ENCODE peak calls at places on chromosomes 3 and 15, in four cellular contexts. Q, H, N and D are unnamed samples.

GRCh38 chr3:47283596-47284364 is 1.0 kb downstream of the KLHL18 start:
- DNase-seq in N (peak; percentile 18), H (no peak), Q (no peak), D (peak; percentile 21)

GRCh38 chr3:116263842-116264545 is 181.3 kb downstream of the LSAMP start:
- DNase-seq in H (no peak), N (peak; percentile 73), Q (no peak), D (peak; percentile 68)

GRCh38 chr3:161508852-161509477 is 12.4 kb downstream of the OTOL1 start:
- DNase-seq in N (no peak), Q (no peak), H (no peak), D (peak; percentile 28)

GRCh38 chr15:78107471-78107870 is 15.1 kb downstream of the SH2D7 start:
- DNase-seq in H (no peak), Q (no peak), N (no peak), D (no peak)

GRCh38 chr3:135237371-135237770 is 442.3 kb downstream of the EPHB1 start:
- DNase-seq in H (no peak), Q (no peak), N (no peak), D (no peak)

GRCh38 chr15:37219211-37219701 is 118.9 kb upstream of the MEIS2 start:
- DNase-seq in N (no peak), H (no peak), Q (no peak), D (no peak)

GRCh38 chr15:77486542-77487478 is 66.1 kb downstream of the HMG20A start:
- DNase-seq in Q (no peak), H (no peak), N (no peak), D (peak; percentile 45)

GRCh38 chr15:88982304-88982945 is 69.2 kb upstream of the MFGE8 start:
- DNase-seq in Q (no peak), N (peak; percentile 76), H (peak; percentile 88), D (peak; percentile 96)

GRCh38 chr3:71956716-71957115 is 171.8 kb upstream of the PROK2 start:
- DNase-seq in N (no peak), Q (no peak), H (no peak), D (no peak)

GRCh38 chr15:74821091-74821789 is 5.2 kb upstream of the CPLX3 start:
- DNase-seq in N (peak; percentile 11), H (no peak), Q (no peak), D (no peak)

GRCh38 chr15:62254137-62254934 is 89.3 kb upstream of the C2CD4B start:
- DNase-seq in Q (peak; percentile 49), N (peak; percentile 34), H (no peak), D (peak; percentile 58)

GRCh38 chr3:35394400-35394799 is 244.9 kb upstream of the ARPP21 start:
- DNase-seq in Q (no peak), H (no peak), N (no peak), D (no peak)

GRCh38 chr3:186783731-186784515 is 546 bp downstream of the EIF4A2 start:
- DNase-seq in N (peak; percentile 77), H (peak; percentile 92), Q (no peak), D (peak; percentile 68)

GRCh38 chr3:48016336-48016973 is at the start of gene MAP4:
- DNase-seq in N (no peak), H (no peak), Q (no peak), D (peak; percentile 32)

GRCh38 chr3:13715961-13716360 is 163.9 kb downstream of the WNT7A start:
- DNase-seq in Q (no peak), H (peak; percentile 31), N (no peak), D (no peak)

GRCh38 chr3:55416381-55416821 is 70.7 kb downstream of the WNT5A start:
- DNase-seq in N (peak; percentile 91), H (no peak), Q (no peak), D (peak; percentile 91)

GRCh38 chr3:89059201-89059600 is 48.2 kb upstream of the EPHA3 start:
- DNase-seq in N (peak; percentile 95), Q (no peak), H (peak; percentile 75), D (no peak)

GRCh38 chr3:8546609-8547008 is 45.0 kb downstream of the LMCD1 start:
- DNase-seq in H (no peak), Q (no peak), N (no peak), D (no peak)

GRCh38 chr3:64111872-64112271 is 88.6 kb upstream of the PSMD6 start:
- DNase-seq in H (no peak), N (no peak), Q (no peak), D (no peak)

GRCh38 chr3:152205097-152205593 is 63.6 kb upstream of the MBNL1 start:
- DNase-seq in Q (no peak), H (no peak), N (no peak), D (no peak)

GRCh38 chr3:83435173-83435572 is 1523.6 kb upstream of the CADM2 start:
- DNase-seq in H (no peak), Q (no peak), N (no peak), D (no peak)

GRCh38 chr3:194294199-194294887 is 56.8 kb downstream of the CPN2 start:
- DNase-seq in H (peak; percentile 42), N (no peak), Q (no peak), D (no peak)

DNA sequence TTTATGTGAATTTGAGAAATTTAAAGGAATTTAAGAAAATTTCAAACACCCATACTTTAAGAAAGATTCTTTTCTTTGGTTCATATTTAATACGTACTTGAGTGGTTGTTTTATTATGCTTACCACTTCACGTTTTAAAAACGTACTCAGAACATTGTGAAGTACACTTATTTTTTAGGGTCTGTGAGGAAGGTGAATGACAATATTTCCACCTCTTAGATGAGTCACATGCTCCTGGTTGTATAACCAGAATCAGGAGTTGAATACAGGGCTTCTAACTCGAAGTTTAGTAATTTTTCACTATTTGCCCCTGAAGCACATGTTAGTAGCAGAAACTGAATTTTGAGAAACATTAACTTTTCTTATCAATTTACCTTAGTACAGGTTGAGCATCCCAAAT is 7.5 kb downstream of the SKIL start:
- DNase-seq in H (no peak), N (no peak), Q (no peak), D (no peak)
- H3K4me3 ChIP-seq in H (no peak overlapping the region), N (no peak overlapping the region), Q (no peak overlapping the region), D (no peak overlapping the region)

GRCh38 chr3:157705258-157705657 is 202.0 kb upstream of the VEPH1 start:
- DNase-seq in N (no peak), H (no peak), Q (no peak), D (no peak)

GRCh38 chr3:157695586-157695985 is 192.4 kb upstream of the VEPH1 start:
- DNase-seq in N (peak; percentile 58), H (no peak), Q (no peak), D (peak; percentile 28)

DNA sequence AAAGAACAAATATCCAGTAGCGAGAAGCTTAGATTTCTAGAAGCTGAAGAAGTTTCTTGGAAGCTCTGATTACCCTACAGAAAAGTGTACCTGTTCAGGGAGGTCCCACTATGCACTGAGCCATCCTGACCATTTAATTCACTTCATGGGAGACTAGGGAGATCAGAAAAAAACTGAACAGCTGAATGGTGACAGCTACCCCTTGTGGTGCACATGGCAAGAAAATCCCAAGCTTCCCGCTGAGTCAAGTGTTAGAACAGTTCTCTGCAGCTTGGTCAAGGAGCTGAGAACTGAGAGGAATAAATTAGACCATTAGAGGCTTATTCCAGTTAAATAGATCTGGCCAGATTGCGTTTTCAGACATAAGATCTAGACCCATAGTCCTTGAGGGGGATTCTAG is 197.2 kb upstream of the VEPH1 start:
- DNase-seq in N (no peak), Q (peak; percentile 1), H (no peak), D (peak; percentile 2)
- TF ChIP-seq CTCF in N (no peak), Q (peak; percentile 30), H (no peak), D (no peak)

GRCh38 chr3:52197499-52197841 is 490 bp upstream of the ALAS1 start:
- DNase-seq in Q (no peak), H (no peak), N (no peak), D (no peak)
- H3K4me3 ChIP-seq in Q (peak overlapping the region; percentile 89), H (peak overlapping the region; percentile 77), N (peak overlapping the region; percentile 83), D (peak overlapping the region; percentile 79)

GRCh38 chr3:51982838-51983577 is at the start of gene ACY1:
- DNase-seq in H (peak; percentile 94), Q (peak; percentile 57), N (peak; percentile 84), D (peak; percentile 86)
- TF ChIP-seq CTCF in H (no peak), Q (no peak), N (no peak), D (no peak)

GRCh38 chr3:136749106-136749505 is 3.1 kb downstream of the STAG1 start:
- DNase-seq in N (no peak), H (no peak), Q (no peak), D (no peak)
- H3K4me3 ChIP-seq in N (peak overlapping the region; percentile 8), H (no peak overlapping the region), Q (no peak overlapping the region), D (no peak overlapping the region)

GRCh38 chr15:67520276-67520975 is 505 bp upstream of the C15orf61 start:
- DNase-seq in N (no peak), Q (no peak), H (no peak), D (peak; percentile 29)

GRCh38 chr15:67524235-67524634 is 3.3 kb downstream of the C15orf61 start:
- DNase-seq in Q (no peak), N (no peak), H (no peak), D (no peak)

GRCh38 chr15:67521770-67522568 is 1.0 kb downstream of the C15orf61 start:
- DNase-seq in Q (no peak), H (no peak), N (peak; percentile 78), D (peak; percentile 77)

GRCh38 chr15:67523337-67523736 is 2.4 kb downstream of the C15orf61 start:
- DNase-seq in N (no peak), H (no peak), Q (no peak), D (no peak)

DNA sequence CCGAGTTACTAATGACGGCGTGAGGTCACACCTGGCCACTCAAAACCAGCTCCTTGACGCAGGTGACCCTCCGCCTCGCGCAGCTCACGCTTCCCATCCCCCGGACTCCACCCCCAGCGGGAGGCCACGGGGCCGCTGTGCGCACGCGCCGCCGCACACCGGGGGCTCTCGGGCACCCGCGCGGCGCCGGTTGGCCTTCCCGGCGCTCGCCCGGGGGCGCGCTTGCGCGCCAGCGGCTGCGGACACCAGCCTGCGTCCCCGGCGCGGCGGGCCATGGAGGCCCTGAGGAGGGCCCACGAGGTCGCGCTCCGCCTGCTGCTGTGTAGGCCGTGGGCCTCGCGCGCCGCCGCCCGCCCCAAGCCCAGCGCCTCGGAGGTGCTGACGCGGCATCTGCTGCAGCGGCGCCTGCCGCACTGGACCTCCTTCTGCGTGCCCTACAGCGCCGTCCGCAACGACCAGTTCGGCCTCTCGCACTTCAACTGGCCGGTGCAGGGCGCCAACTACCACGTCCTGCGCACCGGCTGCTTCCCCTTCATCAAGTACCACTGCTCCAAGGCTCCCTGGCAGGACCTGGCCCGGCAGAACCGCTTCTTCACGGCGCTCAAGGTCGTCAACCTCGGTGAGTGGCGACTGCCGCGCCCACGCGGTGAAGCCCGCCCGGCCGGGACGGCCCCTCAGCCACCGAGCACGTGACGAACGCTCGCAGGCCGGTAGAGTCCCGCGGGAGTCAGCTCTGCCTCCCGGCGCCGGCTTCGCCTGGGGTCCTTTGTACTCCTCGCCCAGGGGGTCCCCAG is at the start of gene C15orf61:
- DNase-seq in Q (peak; percentile 85), N (peak; percentile 80), H (peak; percentile 93), D (peak; percentile 67)
- TF ChIP-seq CTCF in Q (no peak), N (no peak), H (no peak), D (no peak)

GRCh38 chr3:172391592-172392302 is 56.5 kb downstream of the GHSR start:
- DNase-seq in H (no peak), N (peak; percentile 57), Q (no peak), D (peak; percentile 47)
- H3K4me3 ChIP-seq in H (no peak overlapping the region), N (no peak overlapping the region), Q (no peak overlapping the region), D (no peak overlapping the region)

GRCh38 chr3:25037049-25037547 is 391.0 kb upstream of the RARB start:
- DNase-seq in N (peak; percentile 73), Q (no peak), H (no peak), D (peak; percentile 64)

GRCh38 chr3:25035511-25035910 is 392.6 kb upstream of the RARB start:
- DNase-seq in Q (no peak), H (no peak), N (peak; percentile 5), D (peak; percentile 59)

GRCh38 chr3:25040739-25041138 is 387.3 kb upstream of the RARB start:
- DNase-seq in N (peak; percentile 16), Q (no peak), H (no peak), D (no peak)

GRCh38 chr3:25041871-25042584 is 386.0 kb upstream of the RARB start:
- DNase-seq in Q (no peak), N (no peak), H (no peak), D (no peak)

GRCh38 chr3:25038907-25039306 is 389.2 kb upstream of the RARB start:
- DNase-seq in N (no peak), H (no peak), Q (no peak), D (no peak)
- TF ChIP-seq CTCF in N (no peak), H (no peak), Q (no peak), D (no peak)